ENCODE peak calls at places on chromosomes 12 and 14, in ten cellular contexts. D is PC-9; B is esophagus muscularis mucosa; O is small intestine; I is colonic mucosa; L is CD8-positive, alpha-beta memory T cell; J is endodermal cell; Q is testis; N is caudate nucleus; A is breast epithelium. K is an unnamed sample.

GRCh38 chr14:52948039-52948438 is 2.8 kb downstream of the FERMT2 start:
- DNase-seq in D (no peak), B (no peak), O (no peak), I (no peak), L (no peak), J (no peak), Q (no peak), N (no peak), A (no peak), K (no peak)

GRCh38 chr14:68775614-68776126 is 17.2 kb downstream of the ZFP36L1 start:
- DNase-seq in D (no peak), B (no peak), O (no peak), I (no peak), L (no peak), J (peak), Q (no peak), N (no peak), A (no peak), K (no peak)

GRCh38 chr12:75478395-75478794 is 2.2 kb upstream of the GLIPR1 start:
- DNase-seq in D (no peak), B (no peak), O (peak), I (no peak), L (peak), J (no peak), Q (no peak), N (no peak), A (no peak), K (no peak)

GRCh38 chr14:64752909-64753308 is 48.7 kb downstream of the PLEKHG3 start:
- DNase-seq in D (no peak), B (no peak), O (no peak), I (no peak), L (no peak), J (no peak), Q (no peak), N (no peak), A (no peak), K (no peak)

GRCh38 chr12:105814283-105814682 is 324.5 kb downstream of the NUAK1 start:
- DNase-seq in D (no peak), B (peak), O (no peak), I (no peak), L (no peak), J (no peak), Q (no peak), N (no peak), A (no peak), K (no peak)

GRCh38 chr12:26868505-26869494 is 35.8 kb upstream of the ITPR2 start:
- DNase-seq in D (no peak), B (peak), O (no peak), I (no peak), L (no peak), J (no peak), Q (no peak), N (no peak), A (no peak), K (no peak)

GRCh38 chr14:78975734-78976133 is 805.6 kb downstream of the NRXN3 start:
- DNase-seq in D (no peak), B (no peak), O (no peak), I (no peak), L (no peak), J (no peak), Q (no peak), N (no peak), A (no peak), K (no peak)

GRCh38 chr14:52902971-52903385 is 47.9 kb downstream of the FERMT2 start:
- DNase-seq in D (no peak), B (no peak), O (no peak), I (no peak), L (no peak), J (no peak), Q (no peak), N (no peak), A (no peak), K (no peak)

GRCh38 chr12:111761706-111762105 is 5.0 kb upstream of the ALDH2 start:
- DNase-seq in D (no peak), B (no peak), O (no peak), I (no peak), L (no peak), J (no peak), Q (no peak), N (no peak), A (no peak), K (no peak)

GRCh38 chr14:50677527-50678063 is 9.5 kb upstream of the SAV1 start:
- DNase-seq in D (peak), B (no peak), O (no peak), I (no peak), L (no peak), J (no peak), Q (no peak), N (no peak), A (no peak), K (peak)

GRCh38 chr14:76715927-76716200 is 45.4 kb upstream of the VASH1 start:
- DNase-seq in D (no peak), B (peak), O (no peak), I (no peak), L (no peak), J (no peak), Q (no peak), N (no peak), A (no peak), K (no peak)

GRCh38 chr14:89625208-89625987 is 208.4 kb upstream of the FOXN3 start:
- DNase-seq in D (no peak), B (no peak), O (no peak), I (peak), L (no peak), J (peak), Q (peak), N (no peak), A (no peak), K (no peak)

GRCh38 chr12:84159245-84159644 is 753.4 kb downstream of the SLC6A15 start:
- DNase-seq in D (no peak), B (no peak), O (no peak), I (no peak), L (no peak), J (no peak), Q (no peak), N (no peak), A (no peak), K (no peak)

GRCh38 chr14:102320033-102320660 is 601 bp downstream of the ZNF839 start:
- DNase-seq in D (peak), B (no peak), O (peak), I (peak), L (peak), J (peak), Q (peak), N (no peak), A (no peak), K (no peak)

GRCh38 chr12:32917094-32917611 is 20.6 kb upstream of the PKP2 start:
- DNase-seq in D (no peak), B (no peak), O (no peak), I (no peak), L (no peak), J (no peak), Q (no peak), N (no peak), A (no peak), K (no peak)

GRCh38 chr12:88111074-88111652 is 30.7 kb downstream of the CEP290 start:
- DNase-seq in D (no peak), B (no peak), O (peak), I (no peak), L (peak), J (no peak), Q (no peak), N (no peak), A (no peak), K (no peak)

GRCh38 chr12:127930122-127930521 is 336.8 kb upstream of the TMEM132C start:
- DNase-seq in D (no peak), B (peak), O (no peak), I (no peak), L (no peak), J (no peak), Q (no peak), N (no peak), A (no peak), K (no peak)

GRCh38 chr14:63224196-63224595 is 20.0 kb downstream of the RHOJ start:
- DNase-seq in D (no peak), B (no peak), O (no peak), I (no peak), L (no peak), J (no peak), Q (no peak), N (no peak), A (no peak), K (no peak)

GRCh38 chr14:55624913-55625312 is 44.9 kb downstream of the KTN1 start:
- DNase-seq in D (no peak), B (no peak), O (peak), I (no peak), L (no peak), J (no peak), Q (no peak), N (no peak), A (no peak), K (no peak)

GRCh38 chr14:101478096-101478495 is 83.2 kb upstream of the DIO3 start:
- DNase-seq in D (no peak), B (no peak), O (no peak), I (peak), L (no peak), J (peak), Q (peak), N (no peak), A (peak), K (no peak)

GRCh38 chr12:87661770-87662402 is 367.3 kb downstream of the C12orf50 start:
- DNase-seq in D (peak), B (no peak), O (peak), I (no peak), L (no peak), J (no peak), Q (no peak), N (no peak), A (no peak), K (no peak)

GRCh38 chr14:79708991-79709390 is 502.3 kb downstream of the DIO2 start:
- DNase-seq in D (no peak), B (no peak), O (no peak), I (no peak), L (no peak), J (no peak), Q (no peak), N (no peak), A (no peak), K (no peak)

GRCh38 chr14:102506599-102506871 is 3.0 kb downstream of the ANKRD9 start:
- DNase-seq in D (no peak), B (no peak), O (no peak), I (no peak), L (no peak), J (no peak), Q (no peak), N (no peak), A (no peak), K (no peak)

GRCh38 chr12:5258966-5259365 is 172.9 kb upstream of the NTF3 start:
- DNase-seq in D (no peak), B (no peak), O (no peak), I (no peak), L (no peak), J (no peak), Q (no peak), N (no peak), A (no peak), K (no peak)

GRCh38 chr14:102957222-102957621 is 34.8 kb downstream of the AMN start:
- DNase-seq in D (no peak), B (no peak), O (no peak), I (no peak), L (no peak), J (no peak), Q (no peak), N (no peak), A (no peak), K (no peak)

GRCh38 chr12:5716221-5716620 is 228.8 kb downstream of the ANO2 start:
- DNase-seq in D (no peak), B (no peak), O (peak), I (peak), L (no peak), J (no peak), Q (no peak), N (no peak), A (no peak), K (no peak)

GRCh38 chr14:93042968-93043940 is 72.5 kb downstream of the ITPK1 start:
- DNase-seq in D (peak), B (no peak), O (peak), I (peak), L (no peak), J (peak), Q (peak), N (no peak), A (peak), K (peak)

GRCh38 chr12:13173012-13173441 is 23.5 kb upstream of the EMP1 start:
- DNase-seq in D (no peak), B (peak), O (no peak), I (peak), L (no peak), J (no peak), Q (no peak), N (no peak), A (no peak), K (no peak)

GRCh38 chr14:69183735-69184134 is 7.6 kb upstream of the EXD2 start:
- DNase-seq in D (no peak), B (no peak), O (no peak), I (no peak), L (no peak), J (peak), Q (no peak), N (no peak), A (no peak), K (no peak)

GRCh38 chr12:89347325-89347829 is 4.9 kb downstream of the DUSP6 start:
- DNase-seq in D (no peak), B (no peak), O (no peak), I (no peak), L (no peak), J (no peak), Q (no peak), N (no peak), A (no peak), K (no peak)

GRCh38 chr12:98741229-98741614 is 96.1 kb downstream of the APAF1 start:
- DNase-seq in D (no peak), B (peak), O (no peak), I (no peak), L (no peak), J (no peak), Q (no peak), N (no peak), A (no peak), K (no peak)

GRCh38 chr14:59251811-59252771 is 63.6 kb downstream of the DAAM1 start:
- DNase-seq in D (no peak), B (no peak), O (no peak), I (no peak), L (no peak), J (no peak), Q (no peak), N (no peak), A (no peak), K (no peak)

GRCh38 chr12:91023326-91024004 is 18.7 kb upstream of the EPYC start:
- DNase-seq in D (no peak), B (no peak), O (no peak), I (no peak), L (no peak), J (no peak), Q (no peak), N (no peak), A (no peak), K (peak)

GRCh38 chr14:54366726-54367707 is 29.8 kb upstream of the CDKN3 start:
- DNase-seq in D (peak), B (no peak), O (peak), I (peak), L (peak), J (peak), Q (peak), N (peak), A (no peak), K (no peak)

DNA sequence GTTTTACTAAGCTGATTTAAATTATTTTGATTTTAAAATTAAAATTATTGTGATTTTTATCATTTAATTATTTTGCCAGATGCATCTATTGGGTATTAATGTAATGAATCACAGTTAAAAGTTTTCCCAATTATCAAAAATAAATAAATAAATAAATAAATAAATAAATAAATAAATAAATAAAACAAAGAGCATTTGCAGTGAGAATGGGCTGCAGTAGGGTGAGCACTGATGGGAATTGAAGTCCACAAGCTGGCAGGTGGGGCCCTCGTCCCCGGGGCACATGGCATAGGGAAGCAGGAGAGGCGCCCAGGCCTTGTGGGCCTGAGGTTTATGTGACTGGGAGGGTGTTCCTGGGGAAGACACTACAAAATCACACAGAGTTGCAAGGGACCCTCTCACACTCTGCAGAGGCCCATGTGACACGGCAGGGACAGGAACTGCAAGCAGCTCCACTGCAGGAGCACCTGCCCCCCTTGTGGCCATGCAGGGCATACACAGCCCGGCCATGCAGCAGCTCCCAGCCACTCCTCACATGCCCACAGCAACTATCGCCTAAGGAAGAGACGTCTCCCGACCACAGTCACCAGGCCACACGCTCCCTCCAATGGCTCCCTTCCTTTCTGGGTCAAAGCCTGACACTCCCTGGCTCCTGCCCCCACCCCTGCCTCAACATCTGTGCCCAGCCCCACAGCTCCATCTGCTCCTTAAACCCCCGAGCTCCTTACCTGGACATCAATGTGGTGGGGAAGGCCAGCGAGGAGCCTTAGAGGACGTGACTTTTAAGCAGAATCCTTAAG is 256.3 kb upstream of the SFSWAP start:
- DNase-seq in D (peak), B (no peak), O (peak), I (no peak), L (peak), J (peak), Q (peak), N (no peak), A (no peak), K (no peak)
- H3K27ac ChIP-seq in D (no peak), B (no peak), O (no peak), I (no peak), L (no peak), J (no peak), Q (no peak), N (no peak), A (no peak), K (no peak)

GRCh38 chr14:98512501-98513251 is 759.3 kb downstream of the BCL11B start:
- DNase-seq in D (no peak), B (peak), O (no peak), I (no peak), L (no peak), J (peak), Q (peak), N (no peak), A (no peak), K (no peak)
- H3K27ac ChIP-seq in D (no peak), B (no peak), O (no peak), I (no peak), L (no peak), J (no peak), Q (no peak), N (no peak), A (no peak), K (no peak)

GRCh38 chr12:6838854-6839253 is 1.9 kb upstream of the GNB3 start:
- DNase-seq in D (no peak), B (no peak), O (no peak), I (no peak), L (no peak), J (no peak), Q (no peak), N (no peak), A (no peak), K (no peak)

GRCh38 chr12:6842075-6842474 is 1.4 kb downstream of the GNB3 start:
- DNase-seq in D (no peak), B (no peak), O (peak), I (no peak), L (no peak), J (no peak), Q (no peak), N (no peak), A (no peak), K (no peak)

GRCh38 chr12:6841139-6841515 is 402 bp downstream of the GNB3 start:
- DNase-seq in D (no peak), B (no peak), O (no peak), I (no peak), L (no peak), J (no peak), Q (no peak), N (no peak), A (no peak), K (no peak)

GRCh38 chr12:6839482-6840201 is 1.1 kb upstream of the GNB3 start:
- DNase-seq in D (peak), B (no peak), O (no peak), I (no peak), L (no peak), J (peak), Q (no peak), N (no peak), A (no peak), K (no peak)

GRCh38 chr12:6840428-6841138 is at the start of gene GNB3:
- DNase-seq in D (no peak), B (no peak), O (no peak), I (no peak), L (no peak), J (no peak), Q (no peak), N (no peak), A (no peak), K (no peak)
- H3K27ac ChIP-seq in D (no peak), B (no peak), O (peak), I (no peak), L (no peak), J (peak), Q (no peak), N (no peak), A (no peak), K (no peak)

GRCh38 chr14:48943913-48944312 is 642.3 kb downstream of the RPS29 start:
- DNase-seq in D (no peak), B (no peak), O (no peak), I (no peak), L (no peak), J (no peak), Q (no peak), N (no peak), A (no peak), K (no peak)
- H3K27ac ChIP-seq in D (no peak), B (no peak), O (no peak), I (no peak), L (no peak), J (no peak), Q (no peak), N (no peak), A (no peak), K (no peak)

K was measured in epithelial cell of prostate.